ENCODE peak calls at places on chromosomes 2 and 18, in four cellular contexts. One of them, this sample, is unnamed.

GRCh38 chr2:4585057-4585635 is 881.8 kb downstream of the DCDC2C start:
- DNase-seq in psoas muscle: no peak
- DNase-seq in kidney: no peak
- DNase-seq in GM23338: no peak
- DNase-seq in this sample: no peak

GRCh38 chr2:99771691-99772333 is 282.0 kb upstream of the REV1 start:
- DNase-seq in psoas muscle: no peak
- DNase-seq in kidney: no peak
- DNase-seq in GM23338: no peak
- DNase-seq in this sample: no peak

GRCh38 chr2:38092196-38092902 is 16.4 kb upstream of the CYP1B1 start:
- DNase-seq in psoas muscle: peak; percentile 65
- DNase-seq in kidney: peak; percentile 80
- DNase-seq in GM23338: no peak
- DNase-seq in this sample: peak; percentile 82

GRCh38 chr2:47295133-47295980 is 107.6 kb upstream of the MSH2 start:
- DNase-seq in psoas muscle: no peak
- DNase-seq in kidney: no peak
- DNase-seq in GM23338: no peak
- DNase-seq in this sample: no peak

GRCh38 chr18:8657873-8658521 is 47.4 kb upstream of the MTCL1 start:
- DNase-seq in psoas muscle: no peak
- DNase-seq in kidney: no peak
- DNase-seq in GM23338: peak; percentile 34
- DNase-seq in this sample: no peak

GRCh38 chr2:225310745-225311144 is 88.8 kb upstream of the NYAP2 start:
- DNase-seq in psoas muscle: no peak
- DNase-seq in kidney: no peak
- DNase-seq in GM23338: no peak
- DNase-seq in this sample: no peak

GRCh38 chr2:144432014-144432413 is 87.9 kb downstream of the ZEB2 start:
- DNase-seq in psoas muscle: no peak
- DNase-seq in kidney: no peak
- DNase-seq in GM23338: no peak
- DNase-seq in this sample: no peak

GRCh38 chr2:143160732-143161707 is 31.8 kb downstream of the ARHGAP15 start:
- DNase-seq in psoas muscle: no peak
- DNase-seq in kidney: no peak
- DNase-seq in GM23338: no peak
- DNase-seq in this sample: no peak

GRCh38 chr18:76348267-76349066 is 146.6 kb downstream of the ZNF516 start:
- DNase-seq in psoas muscle: no peak
- DNase-seq in kidney: peak; percentile 75
- DNase-seq in GM23338: no peak
- DNase-seq in this sample: no peak

GRCh38 chr2:230161180-230161579 is 58.6 kb downstream of the SP110 start:
- DNase-seq in psoas muscle: no peak
- DNase-seq in kidney: no peak
- DNase-seq in GM23338: no peak
- DNase-seq in this sample: no peak

GRCh38 chr2:1900736-1901135 is 156.4 kb upstream of the PXDN start:
- DNase-seq in psoas muscle: no peak
- DNase-seq in kidney: no peak
- DNase-seq in GM23338: peak; percentile 84
- DNase-seq in this sample: no peak

GRCh38 chr2:172214252-172214651 is 111.6 kb upstream of the DLX2 start:
- DNase-seq in psoas muscle: no peak
- DNase-seq in kidney: no peak
- DNase-seq in GM23338: no peak
- DNase-seq in this sample: no peak

GRCh38 chr2:231198291-231199173 is at the start of gene ARMC9:
- DNase-seq in psoas muscle: peak; percentile 75
- DNase-seq in kidney: peak; percentile 90
- DNase-seq in GM23338: peak; percentile 90
- DNase-seq in this sample: peak; percentile 82

GRCh38 chr2:197498937-197499593 is 575 bp downstream of the HSPD1 start:
- DNase-seq in psoas muscle: peak; percentile 56
- DNase-seq in kidney: peak; percentile 89
- DNase-seq in GM23338: peak; percentile 68
- DNase-seq in this sample: peak; percentile 85

GRCh38 chr18:35282353-35282752 is 7.7 kb downstream of the ZSCAN30 start:
- DNase-seq in psoas muscle: no peak
- DNase-seq in kidney: no peak
- DNase-seq in GM23338: no peak
- DNase-seq in this sample: no peak

GRCh38 chr2:190600293-190601103 is 48.4 kb upstream of the NAB1 start:
- DNase-seq in psoas muscle: no peak
- DNase-seq in kidney: no peak
- DNase-seq in GM23338: no peak
- DNase-seq in this sample: no peak

GRCh38 chr2:132795220-132795619 is 125.2 kb upstream of the LYPD1 start:
- DNase-seq in psoas muscle: no peak
- DNase-seq in kidney: no peak
- DNase-seq in GM23338: no peak
- DNase-seq in this sample: no peak

GRCh38 chr2:109206569-109207145 is 77.7 kb downstream of the SH3RF3 start:
- DNase-seq in psoas muscle: no peak
- DNase-seq in kidney: no peak
- DNase-seq in GM23338: no peak
- DNase-seq in this sample: no peak

GRCh38 chr2:106542730-106543359 is 55.7 kb downstream of the CD8B2 start:
- DNase-seq in psoas muscle: peak; percentile 60
- DNase-seq in kidney: no peak
- DNase-seq in GM23338: peak; percentile 78
- DNase-seq in this sample: peak; percentile 80

GRCh38 chr2:233156001-233156400 is 95.5 kb upstream of the ATG16L1 start:
- DNase-seq in psoas muscle: no peak
- DNase-seq in kidney: no peak
- DNase-seq in GM23338: no peak
- DNase-seq in this sample: no peak

GRCh38 chr2:216404010-216404618 is 8.2 kb upstream of the SMARCAL1 start:
- DNase-seq in psoas muscle: peak; percentile 21
- DNase-seq in kidney: no peak
- DNase-seq in GM23338: peak; percentile 67
- DNase-seq in this sample: no peak

GRCh38 chr2:48738806-48739205 is 16.7 kb downstream of the LHCGR start:
- DNase-seq in psoas muscle: no peak
- DNase-seq in kidney: no peak
- DNase-seq in GM23338: no peak
- DNase-seq in this sample: no peak

GRCh38 chr2:212606232-212606631 is 67.6 kb upstream of the ERBB4 start:
- DNase-seq in psoas muscle: no peak
- DNase-seq in kidney: no peak
- DNase-seq in GM23338: no peak
- DNase-seq in this sample: no peak

GRCh38 chr2:156346731-156347130 is 14.2 kb upstream of the NR4A2 start:
- DNase-seq in psoas muscle: no peak
- DNase-seq in kidney: no peak
- DNase-seq in GM23338: no peak
- DNase-seq in this sample: no peak

GRCh38 chr2:156352911-156353310 is 20.4 kb upstream of the NR4A2 start:
- DNase-seq in psoas muscle: no peak
- DNase-seq in kidney: no peak
- DNase-seq in GM23338: no peak
- DNase-seq in this sample: no peak

GRCh38 chr2:156349605-156350004 is 17.1 kb upstream of the NR4A2 start:
- DNase-seq in psoas muscle: no peak
- DNase-seq in kidney: no peak
- DNase-seq in GM23338: no peak
- DNase-seq in this sample: no peak

GRCh38 chr2:156349161-156349560 is 16.6 kb upstream of the NR4A2 start:
- DNase-seq in psoas muscle: no peak
- DNase-seq in kidney: no peak
- DNase-seq in GM23338: no peak
- DNase-seq in this sample: no peak

DNA sequence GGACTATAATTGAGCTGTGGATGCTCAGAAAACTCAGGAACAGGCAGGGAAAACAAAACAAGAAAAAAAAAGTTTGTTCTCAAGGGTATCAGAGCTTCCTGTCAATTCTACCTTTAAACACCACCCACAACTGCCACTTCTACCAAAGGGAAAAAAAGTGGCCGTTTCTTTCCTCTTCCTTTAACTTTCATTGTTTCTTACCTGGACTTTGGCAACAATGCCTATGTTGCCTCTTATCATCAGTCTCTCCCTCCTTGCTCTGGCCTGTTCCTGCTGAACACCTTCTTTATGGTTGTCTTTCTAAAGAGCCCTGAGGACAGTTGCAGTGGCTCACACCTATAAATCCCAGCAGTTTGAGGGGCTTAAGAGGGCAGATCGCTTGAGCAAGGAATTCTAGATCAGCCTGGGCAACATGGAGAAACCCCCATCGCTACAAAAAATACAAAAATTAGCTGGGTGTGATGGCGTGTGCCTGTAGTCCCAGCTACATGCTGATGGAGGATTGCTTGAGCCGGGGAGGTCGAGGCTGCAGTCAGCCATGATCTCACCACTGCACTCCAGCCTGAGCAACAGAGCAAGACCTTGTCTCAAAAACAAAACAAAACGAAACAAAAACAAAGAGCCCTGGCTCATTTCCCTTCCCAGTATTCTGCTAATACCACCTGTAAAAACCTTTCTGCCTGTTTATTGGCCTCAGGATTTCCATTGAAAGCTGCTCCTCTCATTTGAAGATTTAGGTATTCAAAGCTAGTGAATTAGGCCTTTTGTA is 18.0 kb upstream of the NR4A2 start:
- DNase-seq in psoas muscle: no peak
- DNase-seq in kidney: no peak
- DNase-seq in GM23338: no peak
- DNase-seq in this sample: no peak
- H3K4me3 ChIP-seq in psoas muscle: no peak overlapping the region
- H3K4me3 ChIP-seq in kidney: no peak overlapping the region
- H3K4me3 ChIP-seq in GM23338: no peak overlapping the region
- H3K4me3 ChIP-seq in this sample: no peak overlapping the region

DNA sequence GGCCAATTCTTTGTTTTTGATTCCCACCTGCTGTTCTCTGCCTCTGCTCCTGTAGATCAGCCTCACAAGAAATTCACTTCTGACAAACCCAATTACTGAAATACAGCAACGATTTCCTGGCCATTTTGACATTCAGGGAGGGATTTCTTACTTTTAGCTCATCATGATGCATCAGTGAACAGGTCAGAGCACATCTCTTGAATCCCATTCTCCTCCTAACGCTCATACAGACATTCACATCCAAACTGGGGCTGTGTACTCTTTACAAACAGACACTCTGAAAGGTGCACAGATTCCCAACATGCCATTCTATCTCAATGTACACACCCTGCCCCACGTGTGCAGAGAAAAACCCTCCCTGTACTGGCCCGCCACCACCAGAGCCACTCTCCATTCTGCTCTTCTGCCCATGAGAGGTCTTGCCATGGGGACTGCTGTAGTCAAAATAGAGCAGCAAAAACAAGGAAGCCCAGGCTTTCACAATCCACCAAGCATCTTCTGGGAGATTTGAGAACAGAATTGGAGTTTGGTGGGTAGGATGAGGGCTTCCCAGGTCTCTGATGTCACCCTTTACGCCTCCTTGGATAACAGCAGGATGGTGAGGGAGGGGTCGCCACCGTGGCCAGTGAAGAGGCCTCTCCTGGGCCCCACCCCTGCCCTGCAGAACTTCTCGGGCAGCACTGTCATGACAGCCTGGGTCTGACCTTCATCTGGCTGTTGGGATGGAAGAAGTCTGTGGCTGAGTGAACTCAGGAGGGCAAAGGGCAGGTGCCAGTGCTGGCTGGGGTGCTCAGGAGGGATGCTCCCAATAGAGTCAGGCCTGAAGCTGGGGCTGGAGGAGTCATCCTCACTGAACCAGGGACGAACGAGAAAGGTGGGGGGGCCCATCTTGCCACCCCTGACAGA is 41.9 kb upstream of the ZFP36L2 start:
- DNase-seq in psoas muscle: no peak
- DNase-seq in kidney: no peak
- DNase-seq in GM23338: no peak
- DNase-seq in this sample: peak; percentile 66
- H3K4me1 ChIP-seq in psoas muscle: peaks cover 12% of the 10 kb centered on the region
- H3K4me1 ChIP-seq in kidney: no peaks in the 10 kb centered on the region
- H3K4me1 ChIP-seq in GM23338: peaks cover 3% of the 10 kb centered on the region
- H3K4me1 ChIP-seq in this sample: peaks cover 83% of the 10 kb centered on the region

GRCh38 chr2:208064220-208064951 is 39.1 kb upstream of the PLEKHM3 start:
- DNase-seq in psoas muscle: no peak
- DNase-seq in kidney: no peak
- DNase-seq in GM23338: no peak
- DNase-seq in this sample: no peak
- H3K4me3 ChIP-seq in psoas muscle: no peak overlapping the region
- H3K4me3 ChIP-seq in kidney: no peak overlapping the region
- H3K4me3 ChIP-seq in GM23338: no peak overlapping the region
- H3K4me3 ChIP-seq in this sample: no peak overlapping the region

DNA sequence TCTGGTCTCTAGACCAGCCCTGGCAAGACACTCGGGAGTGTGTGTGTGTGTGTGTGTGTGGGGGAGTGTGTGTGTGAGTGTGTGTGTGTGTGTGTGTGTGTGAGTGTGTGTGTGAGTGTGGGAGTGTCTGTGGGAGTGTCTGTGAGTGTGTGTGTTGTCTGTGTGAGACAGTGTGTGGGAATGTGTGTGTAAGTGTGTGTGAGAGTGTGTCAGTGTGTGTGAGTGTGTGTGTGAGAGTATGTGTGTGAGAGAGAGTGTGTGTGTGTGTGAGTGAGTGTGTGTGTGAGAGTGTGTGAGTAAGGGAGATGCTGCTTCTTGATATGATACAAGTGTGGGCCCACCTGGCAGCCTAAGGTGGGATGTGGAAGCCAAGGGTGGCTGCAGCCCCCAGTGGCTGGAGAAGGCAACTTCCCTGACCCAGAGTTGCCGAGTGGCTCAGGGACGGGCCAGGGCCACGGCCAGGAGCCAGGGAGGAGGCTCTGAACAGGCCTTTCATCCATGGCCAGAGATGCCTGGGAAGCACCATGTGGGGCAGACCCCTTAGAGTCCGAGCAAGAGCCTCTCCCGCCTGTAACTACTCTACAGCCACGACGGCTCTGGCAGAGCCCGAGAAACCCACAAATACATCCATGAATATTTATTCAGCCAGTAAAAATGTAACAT is 159.3 kb upstream of the MYCN start:
- DNase-seq in psoas muscle: no peak
- DNase-seq in kidney: no peak
- DNase-seq in GM23338: peak; percentile 33
- DNase-seq in this sample: no peak
- H3K4me1 ChIP-seq in psoas muscle: no peaks in the 10 kb centered on the region
- H3K4me1 ChIP-seq in kidney: no peaks in the 10 kb centered on the region
- H3K4me1 ChIP-seq in GM23338: no peaks in the 10 kb centered on the region
- H3K4me1 ChIP-seq in this sample: no peaks in the 10 kb centered on the region

DNA sequence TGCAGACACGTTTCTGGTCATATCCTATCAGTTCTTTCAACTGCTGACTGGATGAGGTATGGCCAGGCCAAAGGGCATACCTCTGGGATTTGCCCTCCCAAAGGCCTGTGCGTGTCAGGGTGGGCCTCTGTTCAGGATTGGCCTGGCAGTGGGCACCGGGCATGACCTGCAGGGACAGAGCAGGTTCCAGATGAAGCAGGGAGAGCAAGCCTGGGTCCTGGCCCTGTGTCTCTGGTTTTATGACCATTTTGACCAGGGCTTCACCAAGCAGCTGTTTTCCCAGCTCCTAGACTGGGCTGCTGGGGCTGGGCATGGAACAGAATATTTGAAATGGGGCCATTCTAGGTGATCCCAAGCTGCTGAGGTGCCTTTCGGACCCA is 348 bp upstream of the PROM2 start:
- DNase-seq in psoas muscle: no peak
- DNase-seq in kidney: no peak
- DNase-seq in GM23338: no peak
- DNase-seq in this sample: peak; percentile 24
- H3K4me3 ChIP-seq in psoas muscle: no peak overlapping the region
- H3K4me3 ChIP-seq in kidney: no peak overlapping the region
- H3K4me3 ChIP-seq in GM23338: peak overlapping the region; percentile 34
- H3K4me3 ChIP-seq in this sample: no peak overlapping the region

This sample was measured in sigmoid colon.